ENCODE peak calls at places on chromosomes 12 and 14, in six cellular contexts. R, D, Q, A, X and W are unnamed samples.

GRCh38 chr12:116123511-116124258 is 153.8 kb downstream of the MED13L start:
- DNase-seq in R (no peak), D (no peak), Q (peak), A (peak), X (no peak), W (peak)

GRCh38 chr14:105022276-105022670 is 1.4 kb upstream of the CDCA4 start:
- DNase-seq in R (no peak), D (peak), Q (no peak), A (no peak), X (no peak), W (no peak)

GRCh38 chr12:101884174-101884573 is 6.8 kb downstream of the DRAM1 start:
- DNase-seq in R (no peak), D (no peak), Q (no peak), A (no peak), X (no peak), W (peak)

GRCh38 chr12:27285395-27285794 is 41.3 kb downstream of the STK38L start:
- DNase-seq in R (no peak), D (peak), Q (no peak), A (no peak), X (no peak), W (no peak)

GRCh38 chr12:24649209-24649608 is 299.7 kb downstream of the BCAT1 start:
- DNase-seq in R (no peak), D (no peak), Q (no peak), A (no peak), X (no peak), W (no peak)

GRCh38 chr14:75811862-75812505 is 150.9 kb downstream of the TTLL5 start:
- DNase-seq in R (no peak), D (no peak), Q (no peak), A (no peak), X (no peak), W (no peak)

GRCh38 chr12:80053048-80053790 is 46.1 kb upstream of the OTOGL start:
- DNase-seq in R (no peak), D (peak), Q (peak), A (no peak), X (peak), W (no peak)

GRCh38 chr12:45637706-45638105 is 91.8 kb upstream of the ARID2 start:
- DNase-seq in R (no peak), D (peak), Q (peak), A (no peak), X (no peak), W (no peak)

GRCh38 chr14:101838476-101838875 is 77.0 kb downstream of the PPP2R5C start:
- DNase-seq in R (no peak), D (no peak), Q (no peak), A (no peak), X (no peak), W (no peak)

GRCh38 chr12:54172102-54172630 is 16.6 kb downstream of the SMUG1 start:
- DNase-seq in R (no peak), D (no peak), Q (no peak), A (no peak), X (no peak), W (no peak)

GRCh38 chr12:29148065-29148957 is 767 bp upstream of the FAR2 start:
- DNase-seq in R (no peak), D (peak), Q (no peak), A (no peak), X (no peak), W (peak)

GRCh38 chr14:22558221-22558913 is 30.7 kb downstream of the DAD1 start:
- DNase-seq in R (no peak), D (no peak), Q (no peak), A (peak), X (no peak), W (no peak)

GRCh38 chr12:94777936-94778335 is 127.6 kb upstream of the TMCC3 start:
- DNase-seq in R (no peak), D (no peak), Q (no peak), A (no peak), X (no peak), W (no peak)

GRCh38 chr12:13027508-13027907 is 16.7 kb upstream of the FAM234B start:
- DNase-seq in R (no peak), D (no peak), Q (no peak), A (no peak), X (no peak), W (no peak)

GRCh38 chr14:58822856-58823255 is 185.1 kb downstream of the DACT1 start:
- DNase-seq in R (no peak), D (no peak), Q (no peak), A (no peak), X (no peak), W (no peak)

GRCh38 chr12:95220190-95220589 is 2.6 kb downstream of the VEZT start:
- DNase-seq in R (no peak), D (no peak), Q (no peak), A (no peak), X (no peak), W (no peak)